ENCODE peak calls at places on chromosome 22, in seven cellular contexts. P is GM23338; B is stimulated activated CD8-positive, alpha-beta memory T cell treated with anti-CD3 and anti-CD28 coated beads, Interleukin-15, amount 100 ng/mL, for 4 hours; N is astrocyte of the spinal cord; L is A549; D is ACHN; F is OCI-LY7. T is an unnamed sample.

GRCh38 chr22:20645954-20646353 is 128.0 kb upstream of the SERPIND1 start:
- DNase-seq in P (no peak), B (no peak), N (no peak), L (no peak), D (no peak), F (no peak), T (no peak)

GRCh38 chr22:38924197-38924952 is 33.0 kb upstream of the APOBEC3A start:
- DNase-seq in P (no peak), B (no peak), N (peak), L (peak), D (peak), F (no peak), T (peak)

GRCh38 chr22:17570851-17571631 is 7.7 kb downstream of the SLC25A18 start:
- DNase-seq in P (no peak), B (no peak), N (peak), L (no peak), D (no peak), F (no peak), T (no peak)

GRCh38 chr22:19448076-19448607 is 631 bp upstream of the C22orf39 start:
- DNase-seq in P (peak), B (no peak), N (peak), L (peak), D (peak), F (peak), T (peak)

GRCh38 chr22:29626497-29627195 is 23.2 kb downstream of the NF2 start:
- DNase-seq in P (no peak), B (no peak), N (peak), L (no peak), D (no peak), F (no peak), T (no peak)

GRCh38 chr22:50481440-50482106 is at the start of gene ADM2:
- DNase-seq in P (peak), B (peak), N (no peak), L (no peak), D (peak), F (peak), T (no peak)

GRCh38 chr22:20206709-20207215 is 55.9 kb upstream of the CCDC188 start:
- DNase-seq in P (no peak), B (no peak), N (no peak), L (peak), D (peak), F (peak), T (peak)

GRCh38 chr22:49767355-49768062 is 60.2 kb downstream of the BRD1 start:
- DNase-seq in P (peak), B (no peak), N (peak), L (peak), D (peak), F (peak), T (peak)

GRCh38 chr22:24681236-24681635 is 78.2 kb downstream of the GGT1 start:
- DNase-seq in P (no peak), B (no peak), N (peak), L (no peak), D (no peak), F (no peak), T (no peak)

GRCh38 chr22:38316340-38317236 is 645 bp downstream of the CSNK1E start:
- DNase-seq in P (peak), B (no peak), N (peak), L (peak), D (peak), F (peak), T (no peak)

GRCh38 chr22:41286639-41287091 is 678 bp upstream of the RANGAP1 start:
- DNase-seq in P (no peak), B (no peak), N (no peak), L (peak), D (peak), F (peak), T (peak)

GRCh38 chr22:37533995-37534394 is 14.8 kb upstream of the CARD10 start:
- DNase-seq in P (no peak), B (no peak), N (peak), L (no peak), D (peak), F (no peak), T (no peak)

GRCh38 chr22:26707090-26707489 is 49.7 kb downstream of the MIAT start:
- DNase-seq in P (no peak), B (no peak), N (no peak), L (peak), D (no peak), F (no peak), T (no peak)

GRCh38 chr22:45757068-45757467 is 85.4 kb downstream of the ATXN10 start:
- DNase-seq in P (peak), B (no peak), N (no peak), L (no peak), D (no peak), F (no peak), T (no peak)

GRCh38 chr22:45484742-45485141 is 17.9 kb upstream of the FBLN1 start:
- DNase-seq in P (no peak), B (no peak), N (no peak), L (no peak), D (no peak), F (no peak), T (no peak)

GRCh38 chr22:33274214-33274828 is 216.1 kb upstream of the SYN3 start:
- DNase-seq in P (peak), B (no peak), N (no peak), L (peak), D (peak), F (peak), T (peak)

GRCh38 chr22:38415561-38416321 is 39.3 kb downstream of the KCNJ4 start:
- DNase-seq in P (peak), B (no peak), N (no peak), L (no peak), D (no peak), F (no peak), T (no peak)

GRCh38 chr22:42649261-42650056 is at the start of gene CYB5R3:
- DNase-seq in P (peak), B (peak), N (peak), L (peak), D (peak), F (peak), T (peak)

GRCh38 chr22:36659762-36660509 is 43.6 kb downstream of the CACNG2 start:
- DNase-seq in P (no peak), B (peak), N (peak), L (peak), D (peak), F (no peak), T (peak)

GRCh38 chr22:27502327-27502726 is 299.2 kb downstream of the MN1 start:
- DNase-seq in P (no peak), B (no peak), N (no peak), L (no peak), D (no peak), F (no peak), T (no peak)

GRCh38 chr22:48088226-48088625 is 1325.8 kb downstream of the TBC1D22A start:
- DNase-seq in P (no peak), B (no peak), N (no peak), L (no peak), D (no peak), F (no peak), T (no peak)

GRCh38 chr22:40076702-40077645 is 82.2 kb downstream of the FAM83F start:
- DNase-seq in P (peak), B (no peak), N (no peak), L (no peak), D (peak), F (no peak), T (no peak)

GRCh38 chr22:37619991-37620390 is 11.4 kb downstream of the GGA1 start:
- DNase-seq in P (no peak), B (no peak), N (no peak), L (no peak), D (no peak), F (no peak), T (no peak)

GRCh38 chr22:31681625-31682345 is 19.8 kb upstream of the PISD start:
- DNase-seq in P (no peak), B (no peak), N (peak), L (no peak), D (no peak), F (no peak), T (no peak)

GRCh38 chr22:41382098-41382578 is 396 bp downstream of the TEF start:
- DNase-seq in P (peak), B (no peak), N (no peak), L (peak), D (peak), F (peak), T (peak)

GRCh38 chr22:50326225-50326958 is 420 bp downstream of the DENND6B start:
- DNase-seq in P (no peak), B (no peak), N (no peak), L (no peak), D (no peak), F (no peak), T (no peak)

GRCh38 chr22:30910358-30910757 is 58.2 kb downstream of the MORC2 start:
- DNase-seq in P (no peak), B (no peak), N (no peak), L (no peak), D (no peak), F (no peak), T (no peak)

GRCh38 chr22:49963647-49964026 is 3.1 kb downstream of the PIM3 start:
- DNase-seq in P (no peak), B (no peak), N (no peak), L (no peak), D (no peak), F (no peak), T (no peak)

GRCh38 chr22:26592368-26593015 is 2.6 kb upstream of the TPST2 start:
- DNase-seq in P (no peak), B (no peak), N (no peak), L (no peak), D (no peak), F (peak), T (no peak)

GRCh38 chr22:42758929-42759629 is 38.4 kb upstream of the A4GALT start:
- DNase-seq in P (peak), B (no peak), N (peak), L (peak), D (no peak), F (no peak), T (no peak)

GRCh38 chr22:19398206-19398605 is 33.3 kb downstream of the HIRA start:
- DNase-seq in P (no peak), B (no peak), N (no peak), L (no peak), D (no peak), F (no peak), T (no peak)

GRCh38 chr22:33166206-33166605 is 108.0 kb upstream of the SYN3 start:
- DNase-seq in P (peak), B (no peak), N (no peak), L (no peak), D (no peak), F (peak), T (no peak)

GRCh38 chr22:35742342-35743100 is 24.8 kb downstream of the APOL5 start:
- DNase-seq in P (no peak), B (no peak), N (peak), L (peak), D (peak), F (no peak), T (no peak)

T was measured in LoVo.